ENCODE peak calls at places on chromosomes 16 and 17, in ten cellular contexts. S is progenitor cell of endocrine pancreas; Z is heart left ventricle; B is SW480; U is MV-4-11; I is dorsolateral prefrontal cortex; M is osteocyte; W is NCI-H2081; Q is activated CD8-positive, alpha-beta T cell treated with anti-CD3 and anti-CD28 coated beads, Interleukin-2, amount 10 ng/mL, durations not matched to agents 7 days and 5 days; T is GM04504. Y is an unnamed sample.

GRCh38 chr17:82161216-82161615 is 51.4 kb downstream of the CCDC57 start:
- DNase-seq in I (no peak), U (no peak), W (no peak), Q (no peak), S (no peak), B (no peak), M (no peak), T (no peak), Z (no peak), Y (no peak)

GRCh38 chr16:66342294-66342900 is 24.1 kb upstream of the CDH5 start:
- DNase-seq in I (no peak), W (no peak), B (peak; percentile 18), T (no peak), S (peak; percentile 33), U (no peak), M (no peak), Q (peak; percentile 29), Z (no peak), Y (no peak)

GRCh38 chr17:77609553-77610517 is 348.7 kb upstream of the TNRC6C start:
- DNase-seq in W (no peak), B (no peak), U (peak; percentile 68), M (peak; percentile 66), Q (peak; percentile 88), T (no peak), S (no peak), I (no peak), Z (no peak), Y (no peak)

GRCh38 chr16:20971420-20971819 is 70.8 kb downstream of the LYRM1 start:
- DNase-seq in T (no peak), B (no peak), Z (no peak), I (no peak), W (no peak), Q (no peak), U (no peak), S (no peak), M (no peak), Y (no peak)

GRCh38 chr17:72590382-72590781 is 469.6 kb downstream of the SOX9 start:
- DNase-seq in Z (no peak), T (no peak), I (no peak), B (peak; percentile 56), M (no peak), W (peak; percentile 30), U (no peak), Q (no peak), S (no peak), Y (no peak)

GRCh38 chr17:4155980-4156620 is 13.1 kb downstream of the CYB5D2 start:
- DNase-seq in T (no peak), B (no peak), S (no peak), Z (no peak), M (no peak), U (no peak), W (no peak), Q (no peak), I (no peak), Y (no peak)

GRCh38 chr17:82434216-82434565 is 15.8 kb upstream of the OGFOD3 start:
- DNase-seq in M (no peak), B (no peak), W (no peak), I (no peak), U (no peak), T (no peak), S (no peak), Z (no peak), Q (peak; percentile 64), Y (no peak)

GRCh38 chr17:512311-512710 is 159.7 kb upstream of the RPH3AL start:
- DNase-seq in I (no peak), U (no peak), B (no peak), T (no peak), Z (no peak), W (no peak), S (no peak), Q (no peak), M (no peak), Y (no peak)

GRCh38 chr17:77365584-77366186 is 224.9 kb downstream of the SEC14L1 start:
- DNase-seq in Q (no peak), Z (peak; percentile 75), M (no peak), U (peak; percentile 44), I (peak; percentile 80), B (peak; percentile 88), S (no peak), W (peak; percentile 86), T (peak; percentile 75), Y (no peak)

GRCh38 chr16:16144416-16144815 is 78.9 kb downstream of the ABCC6 start:
- DNase-seq in I (no peak), W (no peak), T (no peak), M (no peak), U (no peak), Z (no peak), B (peak; percentile 17), Q (no peak), S (no peak), Y (no peak)

GRCh38 chr16:17053536-17054160 is 417.1 kb downstream of the XYLT1 start:
- DNase-seq in I (no peak), W (no peak), M (no peak), Z (no peak), B (no peak), S (no peak), Q (no peak), T (no peak), U (no peak), Y (no peak)

GRCh38 chr17:39752241-39752831 is 14.6 kb downstream of the GRB7 start:
- DNase-seq in B (no peak), S (no peak), T (no peak), M (no peak), W (no peak), I (no peak), Z (no peak), Q (no peak), U (no peak), Y (no peak)

GRCh38 chr17:35801583-35802224 is 6.3 kb upstream of the MMP28 start:
- DNase-seq in T (no peak), Z (peak; percentile 88), W (peak; percentile 49), Q (peak; percentile 44), I (peak; percentile 60), B (no peak), U (peak; percentile 85), S (no peak), M (peak; percentile 66), Y (no peak)

GRCh38 chr17:68570531-68570930 is 30.6 kb downstream of the FAM20A start:
- DNase-seq in U (no peak), Z (no peak), Q (no peak), B (no peak), T (no peak), S (no peak), M (no peak), W (no peak), I (no peak), Y (no peak)

GRCh38 chr17:13154403-13154802 is 136.6 kb upstream of the ELAC2 start:
- DNase-seq in I (no peak), W (no peak), Z (no peak), S (no peak), T (no peak), U (no peak), B (no peak), Q (no peak), M (no peak), Y (no peak)

GRCh38 chr17:78724999-78725398 is 57.1 kb downstream of the CYTH1 start:
- DNase-seq in W (no peak), Z (no peak), T (no peak), M (no peak), Q (no peak), U (no peak), I (no peak), B (no peak), S (no peak), Y (no peak)